ENCODE peak calls at places on chromosomes 1 and 21, in ten cellular contexts. O is AG10803; R is CD8-positive, alpha-beta T cell; D is glutamatergic neuron; P is AG04450; T is CD4-positive, alpha-beta T cell; K is A549; H is astrocyte of the spinal cord; N is thoracic aorta; L is fibroblast of the aortic adventitia. Z is an unnamed sample.

GRCh38 chr1:35031103-35031452 is 667 bp downstream of the ZMYM6 start:
- DNase-seq in H (peak), O (peak), P (no peak), N (no peak), L (peak), T (peak), K (peak), D (peak), R (peak), Z (peak)

GRCh38 chr1:78543941-78544630 is 53.3 kb downstream of the PTGFR start:
- DNase-seq in T (no peak), P (no peak), K (no peak), L (no peak), N (no peak), H (no peak), O (peak), R (no peak), D (no peak), Z (no peak)

GRCh38 chr1:235919797-235920475 is 53.2 kb upstream of the LYST start:
- DNase-seq in K (no peak), N (no peak), R (no peak), T (no peak), P (peak), L (peak), D (no peak), H (peak), O (peak), Z (no peak)

GRCh38 chr21:29378814-29379213 is 80.1 kb downstream of the BACH1 start:
- DNase-seq in K (no peak), D (no peak), R (no peak), T (no peak), H (no peak), L (peak), O (no peak), P (no peak), N (no peak), Z (no peak)

GRCh38 chr1:2196901-2197638 is 2.5 kb upstream of the FAAP20 start:
- DNase-seq in K (no peak), O (no peak), L (no peak), H (no peak), D (no peak), R (no peak), P (no peak), N (no peak), T (no peak), Z (no peak)

GRCh38 chr1:213231795-213232231 is 180.8 kb downstream of the RPS6KC1 start:
- DNase-seq in H (peak), P (no peak), L (no peak), T (no peak), K (no peak), D (peak), R (no peak), O (no peak), N (no peak), Z (no peak)

GRCh38 chr1:1901641-1902294 is 10.9 kb upstream of the GNB1 start:
- DNase-seq in R (no peak), T (no peak), O (no peak), K (no peak), P (no peak), H (no peak), N (no peak), L (no peak), D (no peak), Z (no peak)

GRCh38 chr1:247647864-247648263 is 31.7 kb downstream of the OR13G1 start:
- DNase-seq in O (no peak), N (no peak), T (no peak), L (no peak), R (no peak), H (peak), D (no peak), K (no peak), P (no peak), Z (no peak)

GRCh38 chr1:226871047-226871365 is 590 bp downstream of the PSEN2 start:
- DNase-seq in H (no peak), N (no peak), O (no peak), T (no peak), R (no peak), P (no peak), K (no peak), D (no peak), L (no peak), Z (no peak)

GRCh38 chr1:227487606-227488005 is 75.8 kb upstream of the ZNF678 start:
- DNase-seq in N (no peak), P (no peak), T (no peak), D (no peak), R (no peak), K (no peak), H (no peak), L (no peak), O (no peak), Z (no peak)

GRCh38 chr21:38454161-38454560 is 44.1 kb downstream of the ERG start:
- DNase-seq in R (no peak), K (no peak), L (no peak), T (no peak), N (no peak), D (no peak), P (no peak), H (no peak), O (no peak), Z (no peak)

GRCh38 chr1:74065081-74065480 is 132.9 kb downstream of the LRRIQ3 start:
- DNase-seq in H (peak), T (no peak), N (no peak), R (no peak), K (no peak), D (no peak), P (no peak), O (no peak), L (no peak), Z (no peak)

GRCh38 chr1:150109567-150109966 is 40.1 kb upstream of the PLEKHO1 start:
- DNase-seq in K (no peak), N (no peak), H (no peak), P (no peak), L (no peak), D (no peak), T (no peak), R (no peak), O (no peak), Z (peak)

GRCh38 chr1:164912290-164912689 is 353.3 kb downstream of the PBX1 start:
- DNase-seq in K (no peak), T (no peak), R (no peak), D (no peak), P (no peak), L (no peak), H (no peak), N (no peak), O (no peak), Z (no peak)

GRCh38 chr1:43172532-43172972 is 422 bp downstream of the CFAP57 start:
- DNase-seq in N (peak), H (peak), D (peak), R (peak), P (peak), O (peak), L (peak), K (peak), T (peak), Z (peak)

GRCh38 chr1:184947497-184948256 is 26.6 kb downstream of the NIBAN1 start:
- DNase-seq in P (no peak), O (no peak), D (no peak), T (no peak), K (no peak), N (no peak), H (no peak), R (no peak), L (no peak), Z (no peak)

GRCh38 chr1:22739648-22740385 is 29.2 kb downstream of the EPHB2 start:
- DNase-seq in O (peak), D (no peak), H (peak), P (peak), N (peak), T (no peak), L (peak), K (peak), R (no peak), Z (no peak)

GRCh38 chr1:236639686-236640085 is 35.4 kb upstream of the HEATR1 start:
- DNase-seq in D (no peak), T (no peak), H (no peak), O (no peak), K (no peak), L (no peak), N (no peak), R (no peak), P (no peak), Z (no peak)

GRCh38 chr1:27057389-27057788 is 44.7 kb upstream of the TENT5B start:
- DNase-seq in N (no peak), L (no peak), D (no peak), P (no peak), O (no peak), H (no peak), R (no peak), K (no peak), T (no peak), Z (no peak)

GRCh38 chr1:121483961-121484424 is 299.2 kb downstream of the SRGAP2C start:
- DNase-seq in P (peak), O (peak), T (no peak), L (peak), D (no peak), N (no peak), K (no peak), R (no peak), H (peak), Z (no peak)

GRCh38 chr1:153790282-153790995 is 15.2 kb downstream of the SLC27A3 start:
- DNase-seq in H (peak), T (no peak), D (no peak), L (peak), P (peak), K (no peak), O (peak), N (no peak), R (no peak), Z (no peak)

GRCh38 chr1:89820423-89821321 is at the start of gene LRRC8D:
- DNase-seq in R (peak), T (peak), L (peak), K (peak), P (no peak), H (peak), N (no peak), D (peak), O (peak), Z (peak)

GRCh38 chr21:45506241-45506817 is 35.9 kb downstream of the SLC19A1 start:
- DNase-seq in O (no peak), K (no peak), T (no peak), N (no peak), R (no peak), H (no peak), L (no peak), D (peak), P (no peak), Z (no peak)

DNA sequence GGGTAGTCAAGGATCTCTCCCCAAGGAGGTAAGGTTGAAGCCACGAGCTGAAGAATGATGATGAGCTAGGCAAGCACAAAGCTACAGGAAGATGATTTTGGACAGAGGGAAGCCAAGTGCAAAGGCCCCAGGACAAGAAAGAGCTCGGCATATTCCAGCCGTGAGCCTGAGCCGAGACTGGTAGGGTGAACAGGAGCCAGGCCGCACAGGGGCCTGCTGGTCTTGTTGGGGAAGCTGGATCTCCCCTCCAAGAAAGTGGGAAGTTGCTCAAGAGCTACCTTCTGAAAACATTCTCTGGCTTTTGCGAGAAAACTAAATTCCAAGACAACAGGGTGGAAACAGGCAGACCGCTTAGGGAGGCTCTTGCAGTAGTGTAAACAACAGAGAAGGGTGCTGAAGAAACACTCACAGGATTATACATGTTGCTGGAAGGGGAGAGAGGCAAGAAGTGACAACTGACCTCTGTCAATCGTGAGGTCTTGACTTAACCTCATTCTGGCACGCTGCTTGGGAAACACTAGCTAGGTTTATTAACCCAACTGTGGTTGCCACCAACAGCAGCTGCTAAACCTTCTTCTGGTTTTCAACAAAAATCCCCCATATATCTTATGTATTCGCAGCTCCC is 625.2 kb downstream of the SMYD3 start:
- DNase-seq in T (no peak), L (no peak), K (no peak), H (no peak), O (no peak), P (no peak), N (no peak), D (no peak), R (no peak), Z (no peak)
- TF ChIP-seq CTCF in T (no peak), L (no peak), K (no peak), H (no peak), O (no peak), P (no peak), N (no peak), D (no peak), R (no peak), Z (no peak)

GRCh38 chr1:238492271-238492670 is 601.5 kb upstream of the ZP4 start:
- DNase-seq in T (no peak), N (no peak), D (no peak), L (no peak), O (no peak), K (no peak), R (no peak), P (no peak), H (no peak), Z (no peak)
- TF ChIP-seq CTCF in T (no peak), N (no peak), D (no peak), L (no peak), O (no peak), K (no peak), R (no peak), P (no peak), H (no peak), Z (peak)

GRCh38 chr1:224106568-224107281 is 7.2 kb upstream of the FBXO28 start:
- DNase-seq in P (no peak), N (no peak), T (no peak), H (peak), O (peak), L (peak), D (no peak), R (no peak), K (peak), Z (peak)
- TF ChIP-seq CTCF in P (peak), N (no peak), T (no peak), H (peak), O (peak), L (peak), D (peak), R (no peak), K (peak), Z (peak)

DNA sequence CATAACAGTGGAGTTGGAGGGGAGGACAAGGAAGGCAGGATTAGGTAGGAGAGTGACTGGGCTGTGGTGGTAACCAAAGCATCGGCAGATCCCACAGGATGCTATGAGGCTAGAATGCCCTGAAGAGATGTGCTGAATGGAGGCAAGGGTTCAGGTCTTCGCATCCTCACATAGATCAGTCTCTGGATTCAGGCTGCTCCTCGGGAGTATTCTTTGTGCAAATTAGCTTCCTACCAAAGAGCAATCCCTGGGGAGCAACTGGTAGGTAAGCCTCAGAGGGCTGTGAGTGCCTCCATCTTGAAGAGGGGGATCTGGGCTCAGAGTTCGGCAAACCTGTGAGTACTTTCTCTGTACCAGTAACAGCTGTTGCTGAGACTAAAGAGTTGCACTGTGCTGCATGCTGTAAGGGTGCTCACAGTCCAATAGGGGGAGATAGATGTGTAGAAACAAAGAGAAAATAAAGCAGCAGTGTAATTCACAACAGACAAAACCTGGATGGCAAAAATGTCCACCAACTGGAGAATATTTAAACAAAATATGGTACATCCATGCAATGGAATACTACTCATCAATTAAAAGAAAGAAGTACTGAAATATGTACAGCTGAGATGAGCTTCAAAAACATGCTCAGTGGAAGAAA is 322.4 kb upstream of the DEPDC1 start:
- DNase-seq in O (peak), T (no peak), P (no peak), H (peak), K (peak), L (peak), R (no peak), N (no peak), D (no peak), Z (peak)
- TF ChIP-seq CTCF in O (peak), T (no peak), P (peak), H (peak), K (no peak), L (peak), R (no peak), N (peak), D (peak), Z (peak)

GRCh38 chr1:242189591-242189990 is 190.7 kb upstream of the MAP1LC3C start:
- DNase-seq in T (no peak), R (no peak), H (no peak), P (no peak), O (no peak), N (no peak), D (no peak), K (peak), L (no peak), Z (no peak)
- TF ChIP-seq CTCF in T (no peak), R (no peak), H (no peak), P (no peak), O (no peak), N (no peak), D (no peak), K (peak), L (no peak), Z (no peak)

GRCh38 chr1:183323849-183324683 is 94.1 kb downstream of the NMNAT2 start:
- DNase-seq in O (no peak), H (peak), N (no peak), R (no peak), D (no peak), L (no peak), K (no peak), P (no peak), T (no peak), Z (no peak)

GRCh38 chr1:183319051-183319450 is 99.1 kb downstream of the NMNAT2 start:
- DNase-seq in N (no peak), P (no peak), T (no peak), H (no peak), K (no peak), D (no peak), L (peak), O (no peak), R (no peak), Z (no peak)

GRCh38 chr1:183315987-183316758 is 102.0 kb downstream of the NMNAT2 start:
- DNase-seq in R (no peak), P (no peak), K (no peak), L (no peak), N (no peak), T (no peak), O (peak), D (no peak), H (no peak), Z (no peak)

GRCh38 chr1:183318433-183318832 is 99.7 kb downstream of the NMNAT2 start:
- DNase-seq in N (peak), D (no peak), O (peak), L (peak), K (peak), H (peak), R (no peak), P (peak), T (no peak), Z (peak)
- TF ChIP-seq CTCF in N (peak), D (no peak), O (peak), L (peak), K (peak), H (peak), R (no peak), P (peak), T (no peak), Z (peak)

Z was measured in GM13977.